ENCODE peak calls at places on chromosome 3, in six cellular contexts. M is H7; T is memory B cell; P is activated T-cell treated with anti-CD3 and anti-CD28 coated beads, Interleukin-2, amount 50 U/mL, for 1 hour; E is fibroblast of the conjunctiva; Y is psoas muscle. O is an unnamed sample.

GRCh38 chr3:32306072-32306471 is 67.6 kb downstream of the CMTM8 start:
- DNase-seq in E (no peak), Y (no peak), T (no peak), M (no peak), P (no peak), O (no peak)

GRCh38 chr3:129688310-129688895 is 81.9 kb upstream of the PLXND1 start:
- DNase-seq in Y (peak), M (peak), E (peak), P (no peak), T (no peak), O (no peak)

GRCh38 chr3:49465269-49466034 is 4.6 kb upstream of the DAG1 start:
- DNase-seq in E (no peak), M (peak), T (no peak), Y (no peak), P (no peak), O (no peak)

GRCh38 chr3:159852821-159853505 is 135.7 kb upstream of the IL12A start:
- DNase-seq in E (no peak), T (no peak), Y (peak), P (no peak), M (peak), O (no peak)

GRCh38 chr3:45992820-45993219 is 2.8 kb downstream of the FYCO1 start:
- DNase-seq in M (peak), P (no peak), Y (no peak), T (no peak), E (peak), O (no peak)

GRCh38 chr3:133750201-133750748 is 4.1 kb downstream of the TF start:
- DNase-seq in E (no peak), M (no peak), T (no peak), Y (no peak), P (no peak), O (no peak)

GRCh38 chr3:194305356-194306108 is 45.6 kb downstream of the CPN2 start:
- DNase-seq in Y (no peak), E (no peak), T (no peak), P (no peak), M (no peak), O (no peak)

GRCh38 chr3:172070269-172070668 is 30.9 kb downstream of the FNDC3B start:
- DNase-seq in M (no peak), T (no peak), P (no peak), E (no peak), Y (no peak), O (no peak)

GRCh38 chr3:67292356-67293225 is 294.5 kb downstream of the KBTBD8 start:
- DNase-seq in T (no peak), M (no peak), E (no peak), Y (no peak), P (no peak), O (no peak)

GRCh38 chr3:101017048-101017447 is 23.8 kb upstream of the ABI3BP start:
- DNase-seq in Y (no peak), M (no peak), T (no peak), E (no peak), P (no peak), O (no peak)

GRCh38 chr3:72617420-72618024 is 230.7 kb downstream of the SHQ1 start:
- DNase-seq in T (no peak), E (no peak), M (no peak), P (no peak), Y (no peak), O (no peak)

GRCh38 chr3:16817201-16817600 is 67.6 kb upstream of the PLCL2 start:
- DNase-seq in E (no peak), M (no peak), P (no peak), Y (no peak), T (no peak), O (no peak)

GRCh38 chr3:72938471-72939265 is 50.8 kb downstream of the GXYLT2 start:
- DNase-seq in M (peak), T (peak), P (no peak), E (peak), Y (peak), O (no peak)

GRCh38 chr3:71152892-71153265 is 430.6 kb downstream of the FOXP1 start:
- DNase-seq in T (no peak), Y (no peak), M (peak), P (no peak), E (no peak), O (no peak)

GRCh38 chr3:129121016-129121791 is 400 bp downstream of the RAB43 start:
- DNase-seq in E (no peak), Y (no peak), M (peak), P (no peak), T (peak), O (no peak)

GRCh38 chr3:113946831-113947230 is 982 bp upstream of the ZDHHC23 start:
- DNase-seq in P (no peak), Y (no peak), T (no peak), E (no peak), M (no peak), O (no peak)

GRCh38 chr3:152638707-152639450 is 196.1 kb upstream of the P2RY1 start:
- DNase-seq in P (no peak), M (no peak), T (no peak), Y (no peak), E (peak), O (no peak)

GRCh38 chr3:40845916-40846315 is 321.2 kb downstream of the ZNF621 start:
- DNase-seq in E (no peak), P (no peak), T (no peak), M (no peak), Y (no peak), O (no peak)

GRCh38 chr3:104586344-104586743 is 780.4 kb upstream of the ALCAM start:
- DNase-seq in M (no peak), E (no peak), P (no peak), Y (no peak), T (no peak), O (no peak)

GRCh38 chr3:148229107-148229506 is 468.6 kb upstream of the AGTR1 start:
- DNase-seq in T (no peak), E (no peak), P (no peak), M (no peak), Y (no peak), O (no peak)

GRCh38 chr3:194407423-194407822 is 8.4 kb upstream of the GP5 start:
- DNase-seq in P (no peak), E (no peak), M (no peak), T (no peak), Y (no peak), O (no peak)

GRCh38 chr3:32384938-32385337 is 6.7 kb upstream of the CMTM7 start:
- DNase-seq in E (no peak), P (no peak), T (peak), M (no peak), Y (no peak), O (no peak)

GRCh38 chr3:9934235-9934621 is 594 bp downstream of the CRELD1 start:
- DNase-seq in E (no peak), T (peak), Y (no peak), P (no peak), M (peak), O (no peak)

GRCh38 chr3:104832530-104832929 is 534.2 kb upstream of the ALCAM start:
- DNase-seq in E (no peak), T (no peak), M (no peak), P (no peak), Y (no peak), O (no peak)

GRCh38 chr3:186374370-186374769 is 12.3 kb upstream of the DGKG start:
- DNase-seq in P (no peak), Y (no peak), T (no peak), E (no peak), M (no peak), O (no peak)

GRCh38 chr3:133644768-133645167 is 17.0 kb downstream of the TOPBP1 start:
- DNase-seq in M (no peak), Y (no peak), P (no peak), E (peak), T (no peak), O (no peak)

GRCh38 chr3:64916937-64917336 is 229.1 kb upstream of the ADAMTS9 start:
- DNase-seq in E (no peak), P (no peak), Y (no peak), M (peak), T (no peak), O (no peak)

GRCh38 chr3:195319060-195319459 is 48.1 kb upstream of the XXYLT1 start:
- DNase-seq in Y (no peak), T (no peak), M (no peak), E (no peak), P (no peak), O (no peak)

GRCh38 chr3:194272861-194273266 is 78.3 kb downstream of the CPN2 start:
- DNase-seq in P (no peak), Y (no peak), E (peak), T (no peak), M (no peak), O (no peak)

GRCh38 chr3:109952924-109953323 is 615.6 kb upstream of the DPPA4 start:
- DNase-seq in T (no peak), M (no peak), E (no peak), P (no peak), Y (no peak), O (no peak)

GRCh38 chr3:60931452-60931851 is 319.8 kb downstream of the FHIT start:
- DNase-seq in Y (no peak), P (no peak), E (no peak), M (no peak), T (no peak), O (no peak)

GRCh38 chr3:194011807-194012206 is 124.1 kb upstream of the HES1 start:
- DNase-seq in T (no peak), P (no peak), E (no peak), Y (no peak), M (no peak), O (no peak)